ENCODE peak calls at places on chromosomes 11 and 22, in four cellular contexts. Q is stomach, K is A673, T is sigmoid colon. J is an unnamed sample.

GRCh38 chr22:23570681-23571080 is 9.4 kb downstream of the IGLL1 start:
- DNase-seq in Q (no peak), K (no peak), T (no peak), J (no peak)

GRCh38 chr11:78020248-78020647 is 2.8 kb downstream of the KCTD14 start:
- DNase-seq in Q (no peak), K (no peak), T (no peak), J (no peak)

GRCh38 chr11:8809185-8809584 is 101.8 kb upstream of the AKIP1 start:
- DNase-seq in Q (no peak), K (no peak), T (no peak), J (no peak)

GRCh38 chr11:130431337-130431773 is 2.9 kb upstream of the ADAMTS8 start:
- DNase-seq in Q (peak; percentile 83), K (peak; percentile 79), T (peak; percentile 84), J (peak; percentile 80)

GRCh38 chr22:26050079-26050478 is 119.2 kb upstream of the SEZ6L start:
- DNase-seq in Q (no peak), K (no peak), T (no peak), J (no peak)

GRCh38 chr22:22408731-22409696 is 99.5 kb downstream of the ZNF280B start:
- DNase-seq in Q (no peak), K (peak; percentile 23), T (no peak), J (no peak)

GRCh38 chr11:118064956-118065355 is 11.9 kb upstream of the TMPRSS4 start:
- DNase-seq in Q (no peak), K (no peak), T (no peak), J (no peak)

GRCh38 chr11:116104480-116105174 is 600.4 kb upstream of the CADM1 start:
- DNase-seq in Q (no peak), K (no peak), T (no peak), J (no peak)

GRCh38 chr22:41822289-41823057 is 10.4 kb upstream of the SREBF2 start:
- DNase-seq in Q (no peak), K (peak; percentile 64), T (no peak), J (no peak)

GRCh38 chr11:1404461-1405185 is 14.9 kb downstream of the BRSK2 start:
- DNase-seq in Q (no peak), K (no peak), T (no peak), J (no peak)

GRCh38 chr11:34044664-34045485 is 6.7 kb upstream of the CAPRIN1 start:
- DNase-seq in Q (no peak), K (peak; percentile 99), T (no peak), J (no peak)

GRCh38 chr22:22871536-22872278 is 15.9 kb upstream of the IGLL5 start:
- DNase-seq in Q (no peak), K (no peak), T (no peak), J (no peak)

GRCh38 chr11:78653294-78653909 is 78.7 kb upstream of the NARS2 start:
- DNase-seq in Q (no peak), K (no peak), T (no peak), J (no peak)

GRCh38 chr11:2304156-2305139 is 2.6 kb downstream of the TSPAN32 start:
- DNase-seq in Q (peak; percentile 24), K (no peak), T (peak; percentile 67), J (peak; percentile 61)

GRCh38 chr22:28873183-28873964 is 10.0 kb upstream of the ZNRF3 start:
- DNase-seq in Q (no peak), K (peak; percentile 41), T (no peak), J (no peak)

GRCh38 chr11:12864316-12865156 is 144.6 kb upstream of the RASSF10 start:
- DNase-seq in Q (peak; percentile 52), K (peak; percentile 60), T (no peak), J (no peak)

GRCh38 chr22:44451016-44451415 is 47.0 kb downstream of the RTL6 start:
- DNase-seq in Q (peak; percentile 19), K (no peak), T (no peak), J (no peak)

GRCh38 chr11:100080401-100080800 is 606.7 kb upstream of the ARHGAP42 start:
- DNase-seq in Q (no peak), K (peak; percentile 93), T (no peak), J (no peak)

GRCh38 chr11:114846040-114846791 is 167.9 kb downstream of the NXPE2 start:
- DNase-seq in Q (no peak), K (peak; percentile 72), T (no peak), J (no peak)

GRCh38 chr11:61975638-61976419 is 8.4 kb upstream of the FTH1 start:
- DNase-seq in Q (no peak), K (no peak), T (peak; percentile 52), J (no peak)

GRCh38 chr11:68903288-68903630 is 373 bp downstream of the MRPL21 start:
- DNase-seq in Q (no peak), K (no peak), T (no peak), J (no peak)

GRCh38 chr11:115920087-115920461 is 415.9 kb upstream of the CADM1 start:
- DNase-seq in Q (no peak), K (no peak), T (no peak), J (no peak)

GRCh38 chr11:117529767-117530166 is 202.1 kb downstream of the CEP164 start:
- DNase-seq in Q (no peak), K (no peak), T (no peak), J (no peak)

GRCh38 chr11:3231851-3232744 is at the start of gene MRGPRE:
- DNase-seq in Q (no peak), K (no peak), T (peak; percentile 61), J (peak; percentile 54)

GRCh38 chr22:44648085-44648820 is 53.8 kb upstream of the PRR5 start:
- DNase-seq in Q (no peak), K (no peak), T (no peak), J (no peak)

GRCh38 chr11:83219095-83219494 is 25.6 kb downstream of the ANKRD42 start:
- DNase-seq in Q (no peak), K (peak; percentile 37), T (no peak), J (no peak)

DNA sequence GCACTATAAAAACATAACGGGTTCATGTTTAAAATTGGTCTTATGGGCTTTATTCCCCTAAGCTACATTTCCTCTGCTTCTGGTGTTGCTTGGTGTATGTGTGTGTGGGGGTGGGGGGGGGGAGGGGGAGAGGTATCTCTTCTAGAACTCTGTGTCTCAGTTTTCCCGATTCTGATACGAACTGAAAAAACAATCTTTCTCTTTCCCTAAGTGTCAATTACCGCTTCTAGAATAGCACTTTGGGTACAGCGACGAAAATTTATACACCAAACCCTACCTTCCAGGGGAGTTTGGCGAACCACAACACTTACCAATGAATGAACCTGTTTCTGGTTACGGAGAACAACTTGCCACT is 636 bp downstream of the NUP160 start:
- DNase-seq in Q (no peak), K (no peak), T (no peak), J (no peak)
- H3K4me1 ChIP-seq in Q (peaks cover 36% of the 10 kb centered on the region), K (peaks cover 13% of the 10 kb centered on the region), T (peaks cover 12% of the 10 kb centered on the region), J (peaks cover 4% of the 10 kb centered on the region)

DNA sequence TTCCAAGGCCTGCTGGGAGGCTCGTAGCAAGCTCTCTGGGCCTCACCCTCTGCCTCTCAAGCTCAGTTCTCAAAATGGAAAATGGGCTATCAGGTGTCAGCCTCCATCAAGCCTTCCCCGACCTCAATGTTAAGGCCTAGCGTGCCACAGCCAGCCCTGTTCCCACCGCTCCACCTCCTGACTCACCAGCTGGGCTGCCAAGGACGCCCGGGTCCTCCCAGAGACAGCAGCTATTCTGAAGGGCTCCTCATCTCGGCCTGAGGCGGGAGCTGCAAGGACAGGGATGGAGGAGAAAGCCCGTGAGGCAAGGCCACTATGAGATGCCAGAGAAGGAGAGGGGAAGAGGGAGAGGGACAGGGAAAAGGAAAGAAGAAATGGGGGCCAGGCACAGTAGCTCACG is 19.9 kb downstream of the ARAP1 start:
- DNase-seq in Q (no peak), K (no peak), T (peak; percentile 67), J (no peak)
- TF ChIP-seq CTCF in Q (no peak), K (no peak), T (no peak), J (no peak)

GRCh38 chr11:125341676-125342075 is 154.4 kb downstream of the FEZ1 start:
- DNase-seq in Q (no peak), K (no peak), T (no peak), J (no peak)

GRCh38 chr11:125337836-125338235 is 158.2 kb downstream of the FEZ1 start:
- DNase-seq in Q (no peak), K (no peak), T (no peak), J (peak; percentile 13)

GRCh38 chr11:125338435-125338834 is 157.6 kb downstream of the FEZ1 start:
- DNase-seq in Q (no peak), K (no peak), T (no peak), J (no peak)

GRCh38 chr11:125342281-125342980 is 153.6 kb downstream of the FEZ1 start:
- DNase-seq in Q (no peak), K (no peak), T (no peak), J (peak; percentile 12)

DNA sequence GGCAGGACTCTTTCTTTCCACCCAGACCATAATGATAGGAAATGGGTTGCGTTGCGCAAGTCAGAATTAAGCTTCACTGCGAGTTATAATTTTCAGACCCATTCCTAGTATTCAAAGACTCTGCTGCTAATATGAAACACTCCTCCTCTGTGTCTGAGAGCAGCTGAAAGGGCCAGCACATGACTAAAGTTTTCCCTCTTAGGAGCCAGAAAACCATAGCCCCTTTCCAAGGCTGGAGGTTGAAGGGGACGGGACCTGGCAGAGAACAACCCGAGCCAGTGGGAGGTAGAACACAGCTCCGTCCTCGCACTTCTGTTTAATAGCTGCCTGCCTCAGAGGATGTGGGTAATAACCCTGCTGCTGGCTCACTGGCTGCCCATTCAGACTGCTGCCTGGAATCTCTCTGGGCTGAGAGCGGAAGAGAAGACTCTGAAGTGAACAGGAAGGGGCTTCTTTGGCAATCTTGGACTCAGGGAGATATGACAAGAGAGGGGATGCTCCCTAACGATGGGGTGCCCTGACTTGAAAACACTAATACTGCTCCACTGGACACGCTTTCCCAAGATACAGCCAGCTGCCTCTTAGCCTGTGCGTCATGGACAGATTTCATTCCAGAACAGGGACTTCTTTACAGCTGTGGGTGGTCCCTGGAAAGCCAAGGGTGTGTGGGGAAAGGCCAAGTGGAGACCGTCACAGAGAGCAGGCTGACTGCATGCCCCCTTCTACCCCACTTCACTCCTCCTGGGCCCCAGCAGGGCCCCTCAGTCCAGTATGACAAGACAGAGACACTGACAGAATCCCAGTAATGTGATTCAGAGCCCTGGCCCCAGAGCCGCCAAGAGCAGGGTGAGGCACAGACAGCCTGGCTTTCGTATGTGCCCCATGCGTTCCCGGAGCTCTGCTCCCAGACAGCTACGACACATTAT is 156.9 kb downstream of the FEZ1 start:
- DNase-seq in Q (no peak), K (no peak), T (no peak), J (peak; percentile 77)
- H3K27ac ChIP-seq in Q (peak overlapping the region; percentile 67), K (no peak overlapping the region), T (peak overlapping the region; percentile 58), J (peak overlapping the region; percentile 70)

GRCh38 chr22:35558031-35558430 is 17.4 kb downstream of the RASD2 start:
- DNase-seq in Q (no peak), K (no peak), T (no peak), J (no peak)

GRCh38 chr22:35554297-35554845 is 13.7 kb downstream of the RASD2 start:
- DNase-seq in Q (no peak), K (no peak), T (no peak), J (no peak)

GRCh38 chr22:35555351-35555915 is 14.8 kb downstream of the RASD2 start:
- DNase-seq in Q (no peak), K (no peak), T (no peak), J (no peak)

GRCh38 chr22:35556666-35557065 is 16.0 kb downstream of the RASD2 start:
- DNase-seq in Q (no peak), K (no peak), T (no peak), J (no peak)

DNA sequence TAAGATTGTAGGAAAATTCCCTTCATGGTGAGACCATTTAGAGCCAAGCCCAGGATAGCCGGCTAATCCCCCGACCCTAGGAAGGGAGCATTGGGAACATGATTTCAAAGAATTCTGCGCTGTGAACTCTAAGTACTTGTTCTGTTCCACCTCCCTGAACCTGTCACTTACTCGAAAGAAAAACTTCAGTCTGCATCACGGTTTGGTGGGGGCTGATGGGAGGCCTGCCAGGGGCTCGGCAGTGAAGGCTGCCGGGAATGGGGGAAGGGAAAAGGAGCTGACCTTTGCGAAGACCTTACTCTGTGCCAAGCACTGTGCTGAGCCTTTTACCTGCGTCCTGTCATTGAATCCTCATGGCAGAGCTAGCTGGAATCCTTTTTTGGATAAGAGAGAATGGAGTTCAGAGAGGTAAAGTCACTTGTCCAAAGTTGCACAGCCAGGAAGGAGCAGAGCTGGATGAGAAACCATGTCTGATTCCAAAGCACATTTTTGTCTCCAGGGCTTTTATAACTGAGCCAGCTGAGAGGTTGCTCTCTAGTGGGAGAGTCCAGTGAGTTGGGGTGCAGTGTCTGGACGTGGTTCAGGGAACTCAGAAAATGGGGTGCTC is 15.4 kb downstream of the RASD2 start:
- DNase-seq in Q (no peak), K (no peak), T (no peak), J (no peak)
- H3K4me1 ChIP-seq in Q (no peaks in the 10 kb centered on the region), K (peaks cover 16% of the 10 kb centered on the region), T (peaks cover 11% of the 10 kb centered on the region), J (no peaks in the 10 kb centered on the region)